ENCODE peak calls at places on chromosomes 12 and 14, in four cellular contexts. M is NCI-H1105 treated with DMSO at 0.1 percent for 48 hours, C is GM06990, V is NCI-H1092 treated with DMSO at 0.1 percent for 48 hours. L is an unnamed sample.

GRCh38 chr12:54704187-54704586 is 56.0 kb upstream of the DCD start:
- DNase-seq in M (no peak), C (no peak), V (no peak), L (no peak)

GRCh38 chr14:103483600-103483999 is 39.0 kb downstream of the CKB start:
- DNase-seq in M (no peak), C (no peak), V (no peak), L (no peak)

GRCh38 chr12:32532951-32533350 is 133.6 kb downstream of the FGD4 start:
- DNase-seq in M (no peak), C (no peak), V (no peak), L (no peak)

GRCh38 chr14:64654072-64654899 is 49.9 kb upstream of the PLEKHG3 start:
- DNase-seq in M (no peak), C (no peak), V (peak; percentile 13), L (no peak)

GRCh38 chr12:98532687-98533304 is 17.4 kb downstream of the TMPO start:
- DNase-seq in M (peak; percentile 26), C (no peak), V (peak; percentile 16), L (no peak)

GRCh38 chr12:113062502-113063395 is 6.2 kb downstream of the DTX1 start:
- DNase-seq in M (no peak), C (no peak), V (no peak), L (no peak)

GRCh38 chr12:109738209-109738608 is 24.6 kb downstream of the FAM222A start:
- DNase-seq in M (no peak), C (no peak), V (no peak), L (no peak)

GRCh38 chr14:90510208-90510607 is 113.4 kb downstream of the CALM1 start:
- DNase-seq in M (peak; percentile 83), C (no peak), V (peak; percentile 87), L (no peak)

GRCh38 chr14:96162741-96163140 is 41.9 kb upstream of the BDKRB2 start:
- DNase-seq in M (no peak), C (no peak), V (no peak), L (peak; percentile 55)

GRCh38 chr14:65169351-65169750 is 67.0 kb upstream of the MAX start:
- DNase-seq in M (no peak), C (peak; percentile 78), V (no peak), L (no peak)

GRCh38 chr14:51868405-51868804 is 8.0 kb downstream of the GNG2 start:
- DNase-seq in M (no peak), C (no peak), V (no peak), L (no peak)

GRCh38 chr14:68574906-68575305 is 218.0 kb downstream of the ZFP36L1 start:
- DNase-seq in M (no peak), C (no peak), V (peak; percentile 11), L (no peak)

GRCh38 chr12:68450947-68451260 is 118.7 kb upstream of the MDM1 start:
- DNase-seq in M (no peak), C (peak; percentile 66), V (no peak), L (no peak)

GRCh38 chr12:121939190-121939589 is 20.8 kb downstream of the CFAP251 start:
- DNase-seq in M (no peak), C (no peak), V (no peak), L (no peak)

GRCh38 chr14:58731465-58732330 is 93.9 kb downstream of the DACT1 start:
- DNase-seq in M (no peak), C (no peak), V (no peak), L (no peak)

GRCh38 chr14:54730156-54730961 is 163.4 kb downstream of the SAMD4A start:
- DNase-seq in M (no peak), C (peak; percentile 74), V (no peak), L (no peak)

GRCh38 chr12:6703631-6704030 is 3.0 kb upstream of the PIANP start:
- DNase-seq in M (no peak), C (no peak), V (no peak), L (no peak)

GRCh38 chr14:56482306-56482705 is 97.3 kb upstream of the TMEM260 start:
- DNase-seq in M (peak; percentile 38), C (no peak), V (peak; percentile 51), L (no peak)

L was measured in vagina.